ENCODE peak calls at places on chromosomes 1 and 21, in seven cellular contexts. O, Y, V, A, Q, E and G are unnamed samples.

GRCh38 chr1:226542623-226543103 is 5.9 kb upstream of the STUM start:
- DNase-seq in Y (no peak), V (peak), A (no peak), Q (no peak), O (no peak), E (no peak), G (no peak)

GRCh38 chr1:248696261-248696660 is 6.3 kb downstream of the OR14I1 start:
- DNase-seq in E (no peak), Q (no peak), V (no peak), A (no peak), O (no peak), Y (no peak), G (no peak)

GRCh38 chr1:221834698-221835538 is 93.0 kb upstream of the DUSP10 start:
- DNase-seq in E (no peak), O (no peak), V (no peak), Q (no peak), A (no peak), Y (no peak), G (no peak)

GRCh38 chr1:43912607-43913006 is 21.0 kb upstream of the ARTN start:
- DNase-seq in O (no peak), Q (peak), A (no peak), V (no peak), Y (no peak), E (no peak), G (no peak)

GRCh38 chr1:8905582-8906191 is 27.2 kb upstream of the ENO1 start:
- DNase-seq in O (no peak), A (no peak), E (no peak), Q (peak), Y (no peak), V (no peak), G (no peak)

GRCh38 chr1:89802841-89803240 is 18.0 kb upstream of the LRRC8D start:
- DNase-seq in Y (no peak), E (no peak), O (no peak), V (no peak), Q (peak), A (no peak), G (no peak)

GRCh38 chr21:46182548-46183336 is 1.5 kb downstream of the SPATC1L start:
- DNase-seq in E (no peak), Y (no peak), A (no peak), V (no peak), O (peak), Q (peak), G (no peak)

GRCh38 chr21:41196990-41197389 is 29.0 kb downstream of the BACE2 start:
- DNase-seq in Y (no peak), V (no peak), Q (peak), E (no peak), O (no peak), A (no peak), G (no peak)

GRCh38 chr1:63630238-63630637 is 37.0 kb downstream of the PGM1 start:
- DNase-seq in V (no peak), A (no peak), Y (no peak), Q (no peak), O (no peak), E (no peak), G (no peak)

GRCh38 chr1:43293896-43294760 is 6.7 kb upstream of the TIE1 start:
- DNase-seq in E (no peak), Q (peak), V (no peak), A (no peak), Y (no peak), O (no peak), G (no peak)

GRCh38 chr1:202858789-202859414 is 30.0 kb downstream of the RABIF start:
- DNase-seq in E (no peak), V (no peak), A (no peak), Q (no peak), O (peak), Y (no peak), G (no peak)

GRCh38 chr1:47175227-47175934 is 14.5 kb downstream of the PDZK1IP1 start:
- DNase-seq in E (no peak), Q (peak), V (peak), O (no peak), Y (no peak), A (peak), G (peak)

GRCh38 chr1:93346472-93346991 is 825 bp downstream of the DR1 start:
- DNase-seq in O (no peak), A (peak), Q (peak), V (peak), E (peak), Y (no peak), G (peak)

GRCh38 chr1:53616927-53617326 is 122.0 kb downstream of the GLIS1 start:
- DNase-seq in O (no peak), A (no peak), Y (no peak), Q (peak), E (no peak), V (no peak), G (no peak)

GRCh38 chr1:148263128-148263905 is 111.2 kb upstream of the NBPF11 start:
- DNase-seq in A (peak), Y (peak), Q (peak), V (peak), O (peak), E (peak), G (peak)

GRCh38 chr1:222073307-222073995 is 331.6 kb upstream of the DUSP10 start:
- DNase-seq in E (no peak), A (no peak), V (no peak), Y (no peak), O (no peak), Q (peak), G (no peak)

GRCh38 chr1:182303778-182304177 is 87.8 kb downstream of the GLUL start:
- DNase-seq in Y (no peak), Q (no peak), E (no peak), O (no peak), A (no peak), V (peak), G (no peak)

GRCh38 chr1:186535388-186536133 is 74.6 kb upstream of the PDC start:
- DNase-seq in Y (no peak), O (no peak), A (no peak), V (no peak), Q (peak), E (no peak), G (no peak)

GRCh38 chr1:172394167-172394751 is 26.2 kb upstream of the C1orf105 start:
- DNase-seq in Q (no peak), E (peak), V (no peak), Y (no peak), O (no peak), A (peak), G (no peak)

GRCh38 chr1:4137621-4138390 is 237.7 kb upstream of the C1orf174 start:
- DNase-seq in A (no peak), E (no peak), V (no peak), Q (no peak), O (no peak), Y (no peak), G (no peak)

GRCh38 chr1:23421752-23422312 is 2.7 kb downstream of the TCEA3 start:
- DNase-seq in Y (no peak), Q (peak), E (no peak), V (no peak), O (peak), A (no peak), G (no peak)

GRCh38 chr1:198829948-198830347 is 191.1 kb downstream of the PTPRC start:
- DNase-seq in Y (no peak), V (no peak), Q (peak), O (no peak), E (no peak), A (no peak), G (no peak)